ENCODE peak calls at places on chromosomes 4 and X, in four cellular contexts. I is SK-N-SH, G is ovary, X is fibroblast of lung. Q is an unnamed sample.

GRCh38 chrX:72296991-72297390 is 8.7 kb downstream of the CITED1 start:
- DNase-seq in I (no peak), G (no peak), X (no peak), Q (no peak)

GRCh38 chr4:10013722-10014121 is 7.6 kb downstream of the SLC2A9 start:
- DNase-seq in I (peak), G (no peak), X (no peak), Q (peak)

GRCh38 chr4:98627883-98628282 is 30.5 kb downstream of the TSPAN5 start:
- DNase-seq in I (no peak), G (no peak), X (peak), Q (no peak)

GRCh38 chrX:75623535-75623934 is 100.7 kb upstream of the ZDHHC15 start:
- DNase-seq in I (no peak), G (no peak), X (no peak), Q (no peak)

GRCh38 chr4:137253949-137254348 is 278.3 kb downstream of the PCDH18 start:
- DNase-seq in I (no peak), G (no peak), X (peak), Q (no peak)

GRCh38 chrX:127138218-127138617 is 318.7 kb downstream of the PRR32 start:
- DNase-seq in I (no peak), G (no peak), X (no peak), Q (no peak)

GRCh38 chrX:153640736-153641574 is 6.0 kb upstream of the DUSP9 start:
- DNase-seq in I (peak), G (no peak), X (no peak), Q (no peak)

GRCh38 chrX:21853578-21853977 is 2.2 kb upstream of the YY2 start:
- DNase-seq in I (no peak), G (no peak), X (no peak), Q (no peak)

GRCh38 chr4:140118931-140119640 is 34.9 kb downstream of the MAML3 start:
- DNase-seq in I (no peak), G (no peak), X (no peak), Q (no peak)

DNA sequence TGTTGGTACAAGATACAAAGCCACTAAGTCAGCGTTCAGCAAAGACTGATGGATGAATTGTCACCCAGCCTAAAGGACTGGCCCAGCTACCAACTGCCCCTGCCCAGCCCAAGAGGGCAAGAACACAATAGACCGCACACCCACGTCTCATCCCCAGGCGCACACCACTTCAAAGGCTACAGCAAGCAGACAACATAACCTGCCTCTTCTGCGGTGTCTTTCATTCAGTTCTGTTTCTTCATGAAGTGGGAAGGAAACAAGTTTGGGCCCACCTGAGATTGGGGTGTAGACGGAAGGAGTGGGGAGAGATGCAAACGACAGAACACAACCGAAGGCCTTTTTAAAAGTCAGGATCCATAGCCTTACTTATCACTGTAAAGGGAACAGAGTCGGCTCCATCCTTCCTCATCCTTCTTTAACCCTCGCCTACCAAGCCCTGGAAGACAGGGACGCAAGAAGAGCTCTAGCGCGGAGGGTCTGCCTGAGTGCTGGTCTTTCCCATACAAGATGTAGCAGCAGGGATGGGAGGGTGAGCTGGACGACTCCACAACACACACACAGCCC is 691 bp downstream of the SCARB2 start:
- DNase-seq in I (peak), G (no peak), X (peak), Q (peak)
- H3K27ac ChIP-seq in I (peak), G (peak), X (peak), Q (peak)

GRCh38 chr4:54439831-54440243 is 210.7 kb downstream of the PDGFRA start:
- DNase-seq in I (peak), G (no peak), X (peak), Q (peak)
- H3K4me3 ChIP-seq in I (peak), G (no peak), X (no peak), Q (no peak)

GRCh38 chr4:188005561-188005960 is 10.0 kb downstream of the ZFP42 start:
- DNase-seq in I (no peak), G (no peak), X (no peak), Q (peak)
- TF ChIP-seq CTCF in I (no peak), G (no peak), X (no peak), Q (no peak)

GRCh38 chr4:66556651-66557278 is 886.5 kb upstream of the EPHA5 start:
- DNase-seq in I (no peak), G (no peak), X (no peak), Q (no peak)

GRCh38 chr4:66555301-66555700 is 885.0 kb upstream of the EPHA5 start:
- DNase-seq in I (no peak), G (no peak), X (peak), Q (no peak)

GRCh38 chr4:66558651-66559050 is 888.4 kb upstream of the EPHA5 start:
- DNase-seq in I (no peak), G (no peak), X (peak), Q (no peak)

DNA sequence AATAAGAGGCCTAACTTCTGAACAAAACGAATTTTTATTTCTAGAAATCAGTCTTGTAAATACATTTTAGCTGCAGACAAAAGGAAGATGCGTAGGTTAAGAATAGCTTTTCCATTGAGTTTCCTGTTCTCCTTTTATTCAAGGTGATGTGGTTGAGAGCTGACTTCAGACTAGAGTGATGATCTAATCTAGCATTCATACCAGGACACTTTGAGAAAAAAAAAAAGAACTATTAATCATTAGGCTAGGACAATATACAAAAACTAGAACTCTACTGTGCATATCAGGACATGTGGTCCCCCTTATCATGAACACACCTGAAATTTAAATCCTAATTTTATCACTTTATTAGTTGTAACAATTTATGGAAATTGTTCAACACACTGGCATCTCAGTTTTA is 884.6 kb upstream of the EPHA5 start:
- DNase-seq in I (no peak), G (no peak), X (peak), Q (no peak)
- H3K27ac ChIP-seq in I (no peak), G (no peak), X (no peak), Q (no peak)

Q was measured in A673.